ENCODE peak calls at places on chromosomes 2 and 18, in seven cellular contexts. One of them, this sample, is unnamed.

GRCh38 chr2:241943961-241944575 is 74.5 kb downstream of the RTP5 start:
- DNase-seq in T-helper 2 cell: no peak
- DNase-seq in HL-60: no peak
- DNase-seq in PC-9: no peak
- DNase-seq in HTR-8/SVneo: no peak
- DNase-seq in nucleus accumbens: no peak
- DNase-seq in ureter: no peak
- DNase-seq in this sample: no peak

GRCh38 chr2:39468574-39469331 is 31.7 kb upstream of the MAP4K3 start:
- DNase-seq in T-helper 2 cell: no peak
- DNase-seq in HL-60: no peak
- DNase-seq in PC-9: no peak
- DNase-seq in HTR-8/SVneo: no peak
- DNase-seq in nucleus accumbens: no peak
- DNase-seq in ureter: no peak
- DNase-seq in this sample: no peak

GRCh38 chr2:111168528-111168929 is 47.8 kb downstream of the BCL2L11 start:
- DNase-seq in T-helper 2 cell: peak; percentile 81
- DNase-seq in HL-60: no peak
- DNase-seq in PC-9: peak; percentile 64
- DNase-seq in HTR-8/SVneo: peak; percentile 70
- DNase-seq in nucleus accumbens: no peak
- DNase-seq in ureter: no peak
- DNase-seq in this sample: no peak

GRCh38 chr2:152571035-152571766 is 146.1 kb downstream of the PRPF40A start:
- DNase-seq in T-helper 2 cell: no peak
- DNase-seq in HL-60: no peak
- DNase-seq in PC-9: no peak
- DNase-seq in HTR-8/SVneo: no peak
- DNase-seq in nucleus accumbens: no peak
- DNase-seq in ureter: no peak
- DNase-seq in this sample: no peak

GRCh38 chr2:66874411-66874810 is 439.5 kb downstream of the MEIS1 start:
- DNase-seq in T-helper 2 cell: no peak
- DNase-seq in HL-60: no peak
- DNase-seq in PC-9: no peak
- DNase-seq in HTR-8/SVneo: no peak
- DNase-seq in nucleus accumbens: no peak
- DNase-seq in ureter: no peak
- DNase-seq in this sample: no peak

GRCh38 chr18:62437520-62438329 is 85.1 kb upstream of the ZCCHC2 start:
- DNase-seq in T-helper 2 cell: no peak
- DNase-seq in HL-60: no peak
- DNase-seq in PC-9: no peak
- DNase-seq in HTR-8/SVneo: no peak
- DNase-seq in nucleus accumbens: no peak
- DNase-seq in ureter: no peak
- DNase-seq in this sample: peak; percentile 79

GRCh38 chr2:85237849-85238570 is 89.8 kb downstream of the TGOLN2 start:
- DNase-seq in T-helper 2 cell: no peak
- DNase-seq in HL-60: no peak
- DNase-seq in PC-9: no peak
- DNase-seq in HTR-8/SVneo: no peak
- DNase-seq in nucleus accumbens: no peak
- DNase-seq in ureter: peak; percentile 65
- DNase-seq in this sample: no peak

GRCh38 chr18:75179819-75180600 is 28.9 kb downstream of the PTGR3 start:
- DNase-seq in T-helper 2 cell: no peak
- DNase-seq in HL-60: no peak
- DNase-seq in PC-9: no peak
- DNase-seq in HTR-8/SVneo: no peak
- DNase-seq in nucleus accumbens: no peak
- DNase-seq in ureter: no peak
- DNase-seq in this sample: no peak

GRCh38 chr18:45628979-45629958 is 14.0 kb downstream of the SLC14A2 start:
- DNase-seq in T-helper 2 cell: no peak
- DNase-seq in HL-60: peak; percentile 83
- DNase-seq in PC-9: no peak
- DNase-seq in HTR-8/SVneo: no peak
- DNase-seq in nucleus accumbens: no peak
- DNase-seq in ureter: no peak
- DNase-seq in this sample: no peak

GRCh38 chr2:150426315-150426714 is 61.2 kb downstream of the RND3 start:
- DNase-seq in T-helper 2 cell: no peak
- DNase-seq in HL-60: no peak
- DNase-seq in PC-9: no peak
- DNase-seq in HTR-8/SVneo: no peak
- DNase-seq in nucleus accumbens: no peak
- DNase-seq in ureter: no peak
- DNase-seq in this sample: no peak

GRCh38 chr2:170503971-170504819 is 210.9 kb upstream of the SP5 start:
- DNase-seq in T-helper 2 cell: no peak
- DNase-seq in HL-60: no peak
- DNase-seq in PC-9: no peak
- DNase-seq in HTR-8/SVneo: no peak
- DNase-seq in nucleus accumbens: no peak
- DNase-seq in ureter: no peak
- DNase-seq in this sample: no peak

GRCh38 chr2:164593959-164594358 is 27.3 kb downstream of the GRB14 start:
- DNase-seq in T-helper 2 cell: no peak
- DNase-seq in HL-60: no peak
- DNase-seq in PC-9: no peak
- DNase-seq in HTR-8/SVneo: no peak
- DNase-seq in nucleus accumbens: no peak
- DNase-seq in ureter: no peak
- DNase-seq in this sample: no peak

GRCh38 chr18:53527365-53527764 is 697.1 kb downstream of the MBD2 start:
- DNase-seq in T-helper 2 cell: no peak
- DNase-seq in HL-60: no peak
- DNase-seq in PC-9: no peak
- DNase-seq in HTR-8/SVneo: no peak
- DNase-seq in nucleus accumbens: no peak
- DNase-seq in ureter: no peak
- DNase-seq in this sample: no peak

GRCh38 chr2:70715161-70715985 is 52.6 kb downstream of the ADD2 start:
- DNase-seq in T-helper 2 cell: no peak
- DNase-seq in HL-60: no peak
- DNase-seq in PC-9: no peak
- DNase-seq in HTR-8/SVneo: no peak
- DNase-seq in nucleus accumbens: no peak
- DNase-seq in ureter: peak; percentile 28
- DNase-seq in this sample: no peak

GRCh38 chr2:230758566-230759480 is 46.2 kb downstream of the CAB39 start:
- DNase-seq in T-helper 2 cell: no peak
- DNase-seq in HL-60: peak; percentile 47
- DNase-seq in PC-9: no peak
- DNase-seq in HTR-8/SVneo: no peak
- DNase-seq in nucleus accumbens: no peak
- DNase-seq in ureter: no peak
- DNase-seq in this sample: no peak

GRCh38 chr18:44589709-44590108 is 91.0 kb upstream of the SETBP1 start:
- DNase-seq in T-helper 2 cell: no peak
- DNase-seq in HL-60: no peak
- DNase-seq in PC-9: peak; percentile 15
- DNase-seq in HTR-8/SVneo: no peak
- DNase-seq in nucleus accumbens: no peak
- DNase-seq in ureter: no peak
- DNase-seq in this sample: no peak

GRCh38 chr2:141707486-141707885 is 423.3 kb downstream of the LRP1B start:
- DNase-seq in T-helper 2 cell: no peak
- DNase-seq in HL-60: no peak
- DNase-seq in PC-9: no peak
- DNase-seq in HTR-8/SVneo: no peak
- DNase-seq in nucleus accumbens: no peak
- DNase-seq in ureter: no peak
- DNase-seq in this sample: no peak